ENCODE peak calls at places on chromosomes 1 and 21, in seven cellular contexts. O is AG10803; N is RPMI7951; V is MM.1S; W is NCI-H526 treated with DMSO at 0.1 percent for 48 hours; X is NCI-H1092; E is central memory CD4-positive, alpha-beta T cell. R is an unnamed sample.

GRCh38 chr1:12162459-12163137 is 4.2 kb upstream of the TNFRSF1B start:
- DNase-seq in O (no peak), N (no peak), V (no peak), W (no peak), X (no peak), E (no peak), R (no peak)

GRCh38 chr1:80392529-80392928 is 1386.0 kb upstream of the ADGRL4 start:
- DNase-seq in O (no peak), N (no peak), V (no peak), W (no peak), X (no peak), E (no peak), R (peak)

GRCh38 chr1:197200468-197200899 is 54.0 kb upstream of the ASPM start:
- DNase-seq in O (peak), N (peak), V (no peak), W (no peak), X (no peak), E (peak), R (peak)

GRCh38 chr1:228007801-228008341 is 1.1 kb downstream of the WNT3A start:
- DNase-seq in O (no peak), N (no peak), V (no peak), W (no peak), X (no peak), E (no peak), R (no peak)

GRCh38 chr1:36349241-36349671 is 25.8 kb upstream of the EVA1B start:
- DNase-seq in O (peak), N (peak), V (no peak), W (no peak), X (no peak), E (no peak), R (peak)

GRCh38 chr1:35882945-35883680 is at the start of gene AGO1:
- DNase-seq in O (peak), N (peak), V (peak), W (peak), X (peak), E (peak), R (peak)

GRCh38 chr21:36355868-36356267 is 29.3 kb upstream of the CHAF1B start:
- DNase-seq in O (no peak), N (no peak), V (no peak), W (no peak), X (no peak), E (no peak), R (no peak)

GRCh38 chr21:29017639-29018237 is 1.4 kb downstream of the RWDD2B start:
- DNase-seq in O (no peak), N (no peak), V (no peak), W (no peak), X (no peak), E (no peak), R (peak)

GRCh38 chr1:221907531-221907930 is 165.6 kb upstream of the DUSP10 start:
- DNase-seq in O (no peak), N (no peak), V (no peak), W (no peak), X (no peak), E (no peak), R (peak)

GRCh38 chr1:9538669-9539164 is 548 bp upstream of the SLC25A33 start:
- DNase-seq in O (no peak), N (no peak), V (no peak), W (no peak), X (no peak), E (no peak), R (no peak)

GRCh38 chr1:192270398-192270797 is 46.4 kb upstream of the RGS21 start:
- DNase-seq in O (no peak), N (no peak), V (no peak), W (no peak), X (no peak), E (no peak), R (no peak)

GRCh38 chr1:75587692-75588091 is 23.2 kb downstream of the SLC44A5 start:
- DNase-seq in O (no peak), N (no peak), V (no peak), W (no peak), X (no peak), E (no peak), R (no peak)

GRCh38 chr21:37829043-37829442 is 87.2 kb downstream of the KCNJ6 start:
- DNase-seq in O (no peak), N (peak), V (no peak), W (peak), X (no peak), E (no peak), R (no peak)

GRCh38 chr1:230104395-230105244 is 37.6 kb downstream of the GALNT2 start:
- DNase-seq in O (peak), N (peak), V (peak), W (no peak), X (peak), E (peak), R (peak)

GRCh38 chr1:23727362-23727811 is 15.9 kb upstream of the ELOA start:
- DNase-seq in O (peak), N (no peak), V (no peak), W (no peak), X (no peak), E (no peak), R (peak)